ENCODE peak calls at places on chromosomes 2 and 18, in ten cellular contexts. K, B, J, F, P, N, U, M, H and X are unnamed samples.

GRCh38 chr2:6730821-6731220 is 134.9 kb downstream of the CMPK2 start:
- DNase-seq in K (no peak), B (no peak), J (no peak), F (no peak), P (no peak), N (no peak), U (no peak), M (no peak), H (no peak), X (no peak)

GRCh38 chr18:35324926-35325655 is 19.1 kb downstream of the ZNF24 start:
- DNase-seq in K (no peak), B (no peak), J (no peak), F (peak; percentile 13), P (no peak), N (no peak), U (no peak), M (no peak), H (peak; percentile 50), X (peak; percentile 44)

GRCh38 chr18:61892683-61893303 is at the start of gene RNF152:
- DNase-seq in K (peak; percentile 73), B (peak; percentile 94), J (peak; percentile 79), F (peak; percentile 23), P (no peak), N (no peak), U (peak; percentile 46), M (peak; percentile 50), H (peak; percentile 71), X (peak; percentile 81)

GRCh38 chr2:160293401-160293911 is 93.4 kb upstream of the ITGB6 start:
- DNase-seq in K (no peak), B (no peak), J (no peak), F (peak; percentile 80), P (no peak), N (no peak), U (no peak), M (no peak), H (no peak), X (no peak)

GRCh38 chr2:8608411-8608954 is 73.4 kb upstream of the ID2 start:
- DNase-seq in K (peak; percentile 57), B (no peak), J (no peak), F (no peak), P (no peak), N (no peak), U (no peak), M (no peak), H (no peak), X (no peak)

GRCh38 chr2:37802106-37802791 is 122.8 kb upstream of the RMDN2 start:
- DNase-seq in K (no peak), B (no peak), J (no peak), F (no peak), P (no peak), N (no peak), U (no peak), M (no peak), H (no peak), X (no peak)

GRCh38 chr2:9258501-9258900 is 51.9 kb downstream of the ASAP2 start:
- DNase-seq in K (no peak), B (no peak), J (no peak), F (no peak), P (no peak), N (no peak), U (no peak), M (no peak), H (no peak), X (no peak)

GRCh38 chr2:233455006-233455405 is 100.7 kb downstream of the DGKD start:
- DNase-seq in K (peak; percentile 37), B (no peak), J (peak; percentile 53), F (no peak), P (no peak), N (no peak), U (no peak), M (no peak), H (no peak), X (no peak)

GRCh38 chr2:238938460-238939055 is 90.7 kb downstream of the TWIST2 start:
- DNase-seq in K (no peak), B (no peak), J (peak; percentile 94), F (peak; percentile 98), P (no peak), N (peak; percentile 8), U (no peak), M (peak; percentile 28), H (no peak), X (no peak)

GRCh38 chr2:164882276-164882675 is 40.7 kb upstream of the COBLL1 start:
- DNase-seq in K (no peak), B (no peak), J (no peak), F (no peak), P (no peak), N (no peak), U (no peak), M (no peak), H (no peak), X (no peak)

GRCh38 chr2:152038451-152038958 is 60.3 kb downstream of the CACNB4 start:
- DNase-seq in K (no peak), B (no peak), J (no peak), F (no peak), P (no peak), N (no peak), U (no peak), M (no peak), H (no peak), X (no peak)

GRCh38 chr2:152505495-152505906 is 170.5 kb downstream of the FMNL2 start:
- DNase-seq in K (no peak), B (no peak), J (no peak), F (no peak), P (no peak), N (no peak), U (peak; percentile 20), M (peak; percentile 58), H (peak; percentile 82), X (no peak)

GRCh38 chr2:196096982-196097745 is 28.5 kb upstream of the DNAH7 start:
- DNase-seq in K (no peak), B (no peak), J (no peak), F (no peak), P (no peak), N (no peak), U (no peak), M (no peak), H (no peak), X (no peak)

GRCh38 chr2:36780231-36780808 is 83.8 kb downstream of the VIT start:
- DNase-seq in K (no peak), B (peak; percentile 19), J (no peak), F (peak; percentile 82), P (peak; percentile 49), N (peak; percentile 73), U (peak; percentile 53), M (no peak), H (peak; percentile 67), X (peak; percentile 61)

GRCh38 chr2:37737507-37737906 is 66.1 kb upstream of the CDC42EP3 start:
- DNase-seq in K (no peak), B (no peak), J (no peak), F (peak; percentile 5), P (no peak), N (no peak), U (no peak), M (no peak), H (peak; percentile 12), X (no peak)

GRCh38 chr2:31138037-31138962 is at the start of gene GALNT14:
- DNase-seq in K (peak; percentile 65), B (peak; percentile 10), J (peak; percentile 68), F (peak; percentile 63), P (peak; percentile 81), N (no peak), U (peak; percentile 77), M (peak; percentile 48), H (no peak), X (peak; percentile 78)

GRCh38 chr2:178306351-178307073 is 112.2 kb downstream of the OSBPL6 start:
- DNase-seq in K (peak; percentile 66), B (peak; percentile 67), J (no peak), F (peak; percentile 33), P (peak; percentile 58), N (peak; percentile 16), U (peak; percentile 58), M (peak; percentile 43), H (peak; percentile 65), X (peak; percentile 68)

GRCh38 chr2:238164906-238165287 is 6.1 kb downstream of the ERFE start:
- DNase-seq in K (no peak), B (no peak), J (no peak), F (no peak), P (no peak), N (no peak), U (peak; percentile 26), M (no peak), H (no peak), X (no peak)

GRCh38 chr2:42859801-42860200 is 67.4 kb upstream of the HAAO start:
- DNase-seq in K (no peak), B (no peak), J (no peak), F (no peak), P (no peak), N (no peak), U (no peak), M (no peak), H (peak; percentile 65), X (no peak)

GRCh38 chr18:49669403-49669802 is 107.5 kb downstream of the LIPG start:
- DNase-seq in K (no peak), B (no peak), J (no peak), F (no peak), P (no peak), N (no peak), U (no peak), M (no peak), H (no peak), X (no peak)

GRCh38 chr2:238573065-238573778 is 146.5 kb downstream of the ASB1 start:
- DNase-seq in K (peak; percentile 68), B (no peak), J (peak; percentile 53), F (no peak), P (peak; percentile 25), N (no peak), U (peak; percentile 76), M (no peak), H (no peak), X (peak; percentile 38)

GRCh38 chr18:62434798-62435197 is 88.0 kb upstream of the ZCCHC2 start:
- DNase-seq in K (no peak), B (no peak), J (no peak), F (no peak), P (no peak), N (no peak), U (no peak), M (no peak), H (no peak), X (no peak)

GRCh38 chr18:56246912-56247311 is 391.5 kb downstream of the TXNL1 start:
- DNase-seq in K (no peak), B (no peak), J (no peak), F (no peak), P (no peak), N (no peak), U (no peak), M (no peak), H (no peak), X (no peak)

GRCh38 chr18:28079883-28080282 is 97.0 kb downstream of the CDH2 start:
- DNase-seq in K (no peak), B (no peak), J (no peak), F (no peak), P (no peak), N (no peak), U (no peak), M (no peak), H (no peak), X (no peak)

GRCh38 chr2:227322530-227323190 is 2.4 kb upstream of the MFF start:
- DNase-seq in K (no peak), B (no peak), J (no peak), F (no peak), P (no peak), N (no peak), U (no peak), M (no peak), H (no peak), X (no peak)